ENCODE peak calls at places on chromosomes 16 and 17, in seven cellular contexts. J is ovary, R is tibial nerve, Y is brain microvascular endothelial cell, X is GM23338, B is body of pancreas, G is prostate gland. W is an unnamed sample.

GRCh38 chr17:39486242-39486641 is 25.0 kb downstream of the CDK12 start:
- DNase-seq in J (no peak), R (no peak), Y (peak), X (no peak), B (no peak), G (no peak), W (no peak)

GRCh38 chr17:29136998-29137730 is 43.0 kb downstream of the MYO18A start:
- DNase-seq in J (no peak), R (no peak), Y (no peak), X (no peak), B (no peak), G (no peak), W (no peak)

GRCh38 chr17:2911035-2911754 is 115.0 kb downstream of the RAP1GAP2 start:
- DNase-seq in J (no peak), R (no peak), Y (no peak), X (no peak), B (no peak), G (no peak), W (no peak)

GRCh38 chr16:14501331-14502255 is 128.5 kb downstream of the PARN start:
- DNase-seq in J (peak), R (peak), Y (peak), X (peak), B (peak), G (peak), W (peak)

GRCh38 chr17:67912656-67913055 is 83.6 kb downstream of the C17orf58 start:
- DNase-seq in J (no peak), R (no peak), Y (no peak), X (no peak), B (no peak), G (no peak), W (no peak)

GRCh38 chr16:85781685-85782370 is 17.5 kb downstream of the EMC8 start:
- DNase-seq in J (peak), R (no peak), Y (no peak), X (no peak), B (peak), G (peak), W (no peak)

GRCh38 chr17:17025621-17026020 is 16.6 kb upstream of the MPRIP start:
- DNase-seq in J (no peak), R (no peak), Y (no peak), X (no peak), B (peak), G (no peak), W (no peak)

GRCh38 chr17:45873728-45874127 is 20.6 kb upstream of the MAPT start:
- DNase-seq in J (no peak), R (no peak), Y (peak), X (no peak), B (no peak), G (no peak), W (no peak)

GRCh38 chr17:53844476-53845107 is 21.9 kb downstream of the KIF2B start:
- DNase-seq in J (no peak), R (no peak), Y (no peak), X (no peak), B (no peak), G (no peak), W (no peak)

GRCh38 chr17:14922421-14922820 is 342.7 kb downstream of the PMP22 start:
- DNase-seq in J (no peak), R (no peak), Y (no peak), X (no peak), B (peak), G (no peak), W (no peak)

GRCh38 chr17:65742433-65743312 is 181.2 kb upstream of the AXIN2 start:
- DNase-seq in J (no peak), R (no peak), Y (peak), X (peak), B (peak), G (no peak), W (no peak)

GRCh38 chr17:74332017-74332650 is 6.1 kb downstream of the KIF19 start:
- DNase-seq in J (no peak), R (no peak), Y (no peak), X (no peak), B (no peak), G (no peak), W (no peak)

GRCh38 chr16:85157813-85158701 is 45.8 kb upstream of the CIBAR2 start:
- DNase-seq in J (no peak), R (no peak), Y (no peak), X (peak), B (no peak), G (no peak), W (no peak)

GRCh38 chr17:12812877-12813276 is 23.6 kb downstream of the ARHGAP44 start:
- DNase-seq in J (no peak), R (no peak), Y (no peak), X (no peak), B (no peak), G (no peak), W (no peak)

GRCh38 chr16:78094998-78095397 is 4.5 kb upstream of the WWOX start:
- DNase-seq in J (no peak), R (no peak), Y (no peak), X (no peak), B (no peak), G (no peak), W (no peak)

GRCh38 chr16:78096386-78096785 is 3.1 kb upstream of the WWOX start:
- DNase-seq in J (no peak), R (no peak), Y (no peak), X (no peak), B (no peak), G (no peak), W (no peak)

GRCh38 chr16:78091419-78091818 is 8.0 kb upstream of the WWOX start:
- DNase-seq in J (no peak), R (no peak), Y (no peak), X (no peak), B (no peak), G (no peak), W (no peak)

GRCh38 chr16:78092755-78093154 is 6.7 kb upstream of the WWOX start:
- DNase-seq in J (no peak), R (no peak), Y (no peak), X (no peak), B (no peak), G (no peak), W (no peak)

GRCh38 chr16:78094166-78094565 is 5.3 kb upstream of the WWOX start:
- DNase-seq in J (no peak), R (no peak), Y (no peak), X (peak), B (no peak), G (no peak), W (no peak)
- TF ChIP-seq CTCF in J (no peak), R (no peak), Y (no peak), X (peak), B (no peak), G (no peak), W (no peak)

DNA sequence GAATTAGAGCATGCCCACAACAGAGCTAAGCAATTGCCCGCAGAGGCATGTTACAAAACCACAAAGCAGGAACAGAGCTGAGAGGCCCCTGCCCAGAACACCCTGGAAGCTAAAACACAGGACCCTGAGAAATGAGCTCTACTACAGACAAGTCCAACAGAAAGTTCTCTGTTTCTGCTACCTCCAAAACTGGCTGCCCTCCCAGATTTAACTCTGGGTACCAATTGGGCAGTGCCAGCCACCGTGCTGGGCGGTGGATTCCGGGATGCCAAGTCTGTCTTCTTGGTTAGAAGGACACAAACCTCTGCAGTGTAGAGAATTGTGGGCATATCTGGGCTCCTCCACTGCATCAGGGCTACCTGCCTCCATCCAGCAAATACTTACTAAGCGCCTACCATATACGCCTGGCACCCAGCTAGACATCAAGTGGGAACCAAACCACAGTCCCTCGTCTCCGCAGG is 1.0 kb downstream of the CMTM4 start:
- DNase-seq in J (no peak), R (no peak), Y (no peak), X (no peak), B (peak), G (peak), W (no peak)
- H3K4me3 ChIP-seq in J (peak), R (peak), Y (peak), X (peak), B (peak), G (peak), W (peak)

DNA sequence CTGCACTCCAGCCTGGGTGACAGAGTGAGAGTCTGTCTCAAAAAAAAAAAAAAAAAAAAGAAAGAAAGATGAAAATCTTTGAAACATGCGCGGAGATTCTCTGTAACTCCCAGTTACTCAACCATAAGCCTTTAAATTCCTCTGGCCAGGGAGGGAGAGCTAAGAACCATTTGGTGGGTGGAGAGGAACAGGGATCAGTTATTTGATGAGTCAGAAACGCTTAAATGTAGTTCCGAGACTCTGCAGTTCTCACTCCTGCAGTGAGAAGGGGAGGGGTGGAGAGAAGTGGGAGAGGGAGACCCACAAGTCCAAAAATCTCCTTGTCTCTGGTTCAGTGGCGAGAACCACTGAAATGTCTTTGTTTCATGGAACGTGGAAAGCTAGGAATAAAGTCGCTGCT is 266.7 kb downstream of the SOX9 start:
- DNase-seq in J (no peak), R (no peak), Y (peak), X (no peak), B (no peak), G (no peak), W (no peak)
- H3K27ac ChIP-seq in J (no peak), R (no peak), Y (peak), X (no peak), B (no peak), G (no peak), W (no peak)

GRCh38 chr16:55058576-55058975 is 127.9 kb downstream of the IRX5 start:
- DNase-seq in J (no peak), R (no peak), Y (no peak), X (no peak), B (no peak), G (no peak), W (no peak)

GRCh38 chr16:55055262-55055661 is 124.6 kb downstream of the IRX5 start:
- DNase-seq in J (no peak), R (no peak), Y (no peak), X (peak), B (no peak), G (no peak), W (no peak)

GRCh38 chr16:55057866-55058265 is 127.2 kb downstream of the IRX5 start:
- DNase-seq in J (no peak), R (no peak), Y (no peak), X (no peak), B (no peak), G (no peak), W (no peak)

GRCh38 chr16:55059146-55059545 is 128.5 kb downstream of the IRX5 start:
- DNase-seq in J (no peak), R (no peak), Y (no peak), X (no peak), B (no peak), G (no peak), W (no peak)

DNA sequence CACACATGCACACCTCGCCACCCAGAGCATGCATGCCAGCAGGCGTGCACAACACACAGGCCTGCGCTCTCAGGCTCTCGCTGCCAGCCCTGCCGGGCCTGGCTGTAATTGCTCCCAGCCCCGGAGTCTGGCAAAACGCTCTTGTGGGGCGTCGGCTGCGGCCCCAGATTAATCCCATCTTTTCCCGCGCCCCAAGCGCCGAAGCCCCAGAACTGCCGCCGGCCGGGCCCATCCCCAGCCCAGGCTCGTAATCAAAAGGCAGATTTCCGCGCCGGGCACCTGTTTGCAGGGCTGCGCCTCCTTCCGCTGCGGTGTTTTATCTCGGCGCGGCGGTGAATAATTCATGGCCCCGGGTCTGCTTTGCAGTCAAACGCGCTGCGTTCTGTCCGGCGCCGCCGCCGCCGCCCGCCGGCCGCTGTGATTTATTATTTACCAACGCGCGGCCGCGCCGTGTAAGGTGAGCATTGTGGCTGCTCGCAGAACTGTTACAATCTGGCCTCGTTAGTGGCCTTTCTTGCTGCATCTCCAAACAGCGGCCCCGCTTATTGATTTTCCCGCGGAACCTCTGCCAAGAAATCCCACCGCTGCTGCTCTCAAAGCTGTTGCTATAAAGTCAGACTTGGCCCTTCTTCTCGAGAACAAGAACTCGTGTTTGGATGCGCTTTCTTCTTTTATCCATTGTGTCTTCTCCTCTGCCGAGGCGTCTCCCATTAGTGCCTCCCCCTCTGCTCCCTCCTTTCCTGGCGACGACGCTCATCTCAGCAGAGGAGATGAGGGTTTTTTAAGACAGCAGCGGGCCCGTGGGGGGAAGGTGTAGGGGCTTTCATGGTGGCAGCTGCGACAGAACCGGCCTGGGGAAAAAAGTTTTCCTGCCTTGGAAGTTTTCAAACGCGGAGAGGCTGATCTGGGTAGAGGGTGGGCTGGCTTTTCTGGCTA is 126.2 kb downstream of the IRX5 start:
- DNase-seq in J (no peak), R (no peak), Y (no peak), X (peak), B (no peak), G (no peak), W (no peak)
- TF ChIP-seq CTCF in J (no peak), R (no peak), Y (no peak), X (no peak), B (no peak), G (no peak), W (no peak)

DNA sequence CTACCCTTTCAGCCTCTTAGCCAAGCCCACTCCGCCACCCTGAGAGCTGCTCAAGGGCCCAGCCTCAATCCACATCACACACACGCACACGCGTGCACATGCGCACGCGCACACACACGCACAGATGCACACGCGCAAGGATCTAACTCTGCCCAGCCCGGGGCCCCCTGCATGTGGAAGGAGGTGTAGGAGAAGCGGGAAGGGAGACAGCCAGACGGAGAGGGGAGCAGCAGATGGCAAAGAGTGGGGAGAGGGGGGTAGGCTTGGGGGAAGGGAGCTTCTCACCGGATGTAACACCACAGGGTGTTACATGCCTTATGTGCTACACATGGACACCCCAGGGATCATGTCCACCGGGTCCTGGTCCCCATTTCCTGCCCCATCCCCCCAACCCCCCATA is 15.3 kb downstream of the DLG4 start:
- DNase-seq in J (no peak), R (no peak), Y (no peak), X (no peak), B (no peak), G (no peak), W (no peak)
- H3K4me3 ChIP-seq in J (peak), R (peak), Y (peak), X (peak), B (no peak), G (peak), W (no peak)